ENCODE peak calls at places on chromosomes 13 and 19, in four cellular contexts. N is GM12878, J is H1, H is HepG2. U is an unnamed sample.

GRCh38 chr13:61463027-61463426 is 47.4 kb upstream of the PCDH20 start:
- DNase-seq in J (no peak), N (no peak), H (no peak), U (no peak)

GRCh38 chr19:58397533-58398037 is 2.1 kb downstream of the RNF225 start:
- DNase-seq in N (no peak), H (no peak), J (no peak), U (no peak)

GRCh38 chr19:12774588-12775555 is at the start of gene HOOK2:
- DNase-seq in J (no peak), N (no peak), H (no peak), U (no peak)

GRCh38 chr19:15195381-15195964 is 5.3 kb downstream of the NOTCH3 start:
- DNase-seq in N (no peak), J (no peak), H (no peak), U (peak)

GRCh38 chr13:78606471-78607408 is 3.4 kb upstream of the POU4F1 start:
- DNase-seq in N (no peak), H (no peak), J (no peak), U (no peak)

GRCh38 chr13:75675421-75675820 is 39.3 kb downstream of the LMO7 start:
- DNase-seq in J (no peak), N (no peak), H (no peak), U (no peak)

GRCh38 chr13:45807520-45808099 is 43.9 kb downstream of the SIAH3 start:
- DNase-seq in H (peak), J (no peak), N (peak), U (peak)

GRCh38 chr13:71149498-71150363 is 717.3 kb downstream of the DACH1 start:
- DNase-seq in N (no peak), J (no peak), H (no peak), U (no peak)

GRCh38 chr19:18322318-18322758 is 538 bp downstream of the LSM4 start:
- DNase-seq in N (no peak), J (no peak), H (peak), U (peak)

GRCh38 chr19:50431343-50432220 is 1.1 kb upstream of the MYBPC2 start:
- DNase-seq in J (peak), H (peak), N (peak), U (peak)

GRCh38 chr19:17468302-17469091 is 1.8 kb upstream of the SLC27A1 start:
- DNase-seq in N (no peak), H (no peak), J (no peak), U (no peak)

GRCh38 chr19:52190679-52191293 is 934 bp downstream of the PPP2R1A start:
- DNase-seq in J (no peak), H (no peak), N (no peak), U (peak)

GRCh38 chr13:46655727-46656180 is 102.8 kb downstream of the LRCH1 start:
- DNase-seq in J (no peak), H (no peak), N (no peak), U (no peak)

GRCh38 chr13:26664942-26665341 is 95.6 kb downstream of the GPR12 start:
- DNase-seq in J (no peak), H (no peak), N (no peak), U (no peak)

GRCh38 chr13:110869805-110870706 is 44.8 kb downstream of the ANKRD10 start:
- DNase-seq in H (peak), N (no peak), J (no peak), U (peak)

GRCh38 chr13:60047943-60048342 is 115.8 kb downstream of the DIAPH3 start:
- DNase-seq in N (no peak), J (no peak), H (no peak), U (no peak)

GRCh38 chr13:109652536-109652935 is 133.8 kb downstream of the IRS2 start:
- DNase-seq in N (no peak), H (no peak), J (no peak), U (no peak)

GRCh38 chr13:28136916-28137315 is 1.4 kb upstream of the PAN3 start:
- DNase-seq in H (no peak), J (no peak), N (no peak), U (no peak)

GRCh38 chr13:42247883-42248282 is 24.1 kb upstream of the AKAP11 start:
- DNase-seq in H (no peak), N (no peak), J (no peak), U (no peak)

GRCh38 chr19:16327911-16328823 is 3.5 kb downstream of the KLF2 start:
- DNase-seq in H (no peak), J (no peak), N (no peak), U (no peak)

GRCh38 chr19:48874309-48875135 is 2.3 kb downstream of the PPP1R15A start:
- DNase-seq in J (no peak), N (no peak), H (no peak), U (no peak)

GRCh38 chr13:95378603-95379002 is 77.4 kb upstream of the ABCC4 start:
- DNase-seq in J (no peak), N (no peak), H (no peak), U (no peak)

GRCh38 chr13:29702912-29703351 is 107.4 kb upstream of the SLC7A1 start:
- DNase-seq in J (peak), H (no peak), N (no peak), U (no peak)

GRCh38 chr13:99416411-99417121 is 84.7 kb upstream of the TM9SF2 start:
- DNase-seq in N (no peak), J (no peak), H (no peak), U (no peak)

GRCh38 chr19:12800873-12801465 is 631 bp downstream of the PRDX2 start:
- DNase-seq in N (no peak), H (peak), J (no peak), U (peak)

GRCh38 chr19:9507285-9507684 is 8.9 kb upstream of the ZNF560 start:
- DNase-seq in H (no peak), N (no peak), J (no peak), U (no peak)

GRCh38 chr19:3055741-3056453 is 6.4 kb downstream of the TLE5 start:
- DNase-seq in J (no peak), N (no peak), H (no peak), U (no peak)

GRCh38 chr13:49421391-49421790 is 22.5 kb downstream of the CAB39L start:
- DNase-seq in J (no peak), H (peak), N (peak), U (no peak)

GRCh38 chr13:93316848-93317247 is 90.2 kb downstream of the GPC6 start:
- DNase-seq in H (no peak), J (no peak), N (no peak), U (no peak)

GRCh38 chr13:32381539-32381938 is 46.4 kb downstream of the N4BP2L1 start:
- DNase-seq in J (peak), H (peak), N (no peak), U (peak)
- TF ChIP-seq TCF12 in J (no peak), H (no peak), N (no peak), U (no peak)

DNA sequence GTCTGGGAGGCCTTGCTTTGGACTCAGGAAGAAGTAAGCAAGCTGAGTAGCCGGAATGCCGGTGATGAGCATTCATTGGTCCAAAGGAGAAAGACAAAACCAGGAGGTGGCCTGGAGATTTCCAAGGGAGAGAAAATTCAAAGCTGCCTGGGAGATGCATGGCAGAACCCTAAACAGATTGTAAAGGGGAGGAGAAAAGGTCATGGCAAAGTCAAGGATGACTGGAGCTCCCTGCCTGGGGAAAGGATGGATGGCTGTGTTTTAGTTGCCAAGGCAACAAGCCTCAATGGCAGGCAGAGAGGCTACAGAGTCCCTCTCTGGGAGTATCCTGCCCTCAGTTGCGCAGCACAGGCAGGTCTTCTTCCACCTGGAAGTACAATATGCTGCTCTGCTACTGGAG is 134.0 kb downstream of the ENOX1 start:
- DNase-seq in H (no peak), J (no peak), N (no peak), U (no peak)
- TF ChIP-seq TCF12 in H (no peak), J (no peak), N (no peak), U (no peak)

GRCh38 chr19:27796073-27796472 is 1416.9 kb downstream of the UQCRFS1 start:
- DNase-seq in N (no peak), H (no peak), J (no peak), U (no peak)
- TF ChIP-seq TCF12 in N (no peak), H (no peak), J (no peak), U (no peak)

DNA sequence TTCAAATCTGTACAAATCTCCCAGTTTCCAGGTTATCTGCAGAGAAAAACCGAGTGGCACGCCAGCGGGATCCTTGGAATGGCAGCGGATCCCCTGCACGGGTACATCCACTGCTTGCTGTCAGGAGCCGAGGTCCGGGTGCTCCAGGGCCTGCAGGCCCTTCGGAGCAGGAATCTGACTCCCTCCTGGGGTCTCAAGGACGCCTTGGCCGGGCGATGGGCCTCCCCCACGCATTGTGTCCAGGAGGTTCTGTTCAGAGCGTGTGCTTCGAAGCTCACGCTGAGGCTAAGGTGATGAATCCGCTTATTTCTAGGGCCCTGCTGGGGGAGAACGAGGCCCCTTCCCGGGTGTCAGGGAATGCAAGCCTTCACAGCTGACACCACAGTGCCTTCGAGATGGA is 148.9 kb downstream of the SOX1 start:
- DNase-seq in H (no peak), J (no peak), N (no peak), U (no peak)
- TF ChIP-seq TCF12 in H (no peak), J (no peak), N (no peak), U (no peak)